ENCODE peak calls at places on chromosome 19, in eight cellular contexts. One of them, this sample, is unnamed.

GRCh38 chr19:50835103-50835784 is 1.9 kb upstream of the KLK15 start:
- DNase-seq in hypothalamus: no peak
- DNase-seq in AG10803: peak; percentile 5
- DNase-seq in stimulated activated CD4-positive, alpha-beta T cell treated with anti-CD3 and anti-CD28 coated beads, Interleukin-2, amount 100 ng/mL, for 48 hours: no peak
- DNase-seq in caudate nucleus: no peak
- DNase-seq in lung: no peak
- DNase-seq in stomach: no peak
- DNase-seq in left ventricle myocardium inferior: no peak
- DNase-seq in this sample: no peak

GRCh38 chr19:55600336-55601028 is 394 bp downstream of the ZNF524 start:
- DNase-seq in caudate nucleus: no peak
- DNase-seq in AG10803: no peak
- DNase-seq in stimulated activated CD4-positive, alpha-beta T cell treated with anti-CD3 and anti-CD28 coated beads, Interleukin-2, amount 100 ng/mL, for 48 hours: peak; percentile 51
- DNase-seq in hypothalamus: no peak
- DNase-seq in lung: peak; percentile 53
- DNase-seq in left ventricle myocardium inferior: peak; percentile 76
- DNase-seq in stomach: no peak
- DNase-seq in this sample: no peak

GRCh38 chr19:6811906-6812305 is 39.4 kb downstream of the VAV1 start:
- DNase-seq in caudate nucleus: no peak
- DNase-seq in stimulated activated CD4-positive, alpha-beta T cell treated with anti-CD3 and anti-CD28 coated beads, Interleukin-2, amount 100 ng/mL, for 48 hours: no peak
- DNase-seq in AG10803: peak; percentile 55
- DNase-seq in left ventricle myocardium inferior: no peak
- DNase-seq in hypothalamus: no peak
- DNase-seq in stomach: no peak
- DNase-seq in lung: no peak
- DNase-seq in this sample: no peak

GRCh38 chr19:42436006-42436405 is 6.7 kb downstream of the CXCL17 start:
- DNase-seq in hypothalamus: no peak
- DNase-seq in AG10803: peak; percentile 74
- DNase-seq in caudate nucleus: no peak
- DNase-seq in lung: peak; percentile 65
- DNase-seq in stimulated activated CD4-positive, alpha-beta T cell treated with anti-CD3 and anti-CD28 coated beads, Interleukin-2, amount 100 ng/mL, for 48 hours: no peak
- DNase-seq in left ventricle myocardium inferior: no peak
- DNase-seq in stomach: no peak
- DNase-seq in this sample: no peak

GRCh38 chr19:56111601-56112312 is 9.3 kb downstream of the ZNF787 start:
- DNase-seq in hypothalamus: no peak
- DNase-seq in lung: peak; percentile 62
- DNase-seq in caudate nucleus: peak; percentile 38
- DNase-seq in stimulated activated CD4-positive, alpha-beta T cell treated with anti-CD3 and anti-CD28 coated beads, Interleukin-2, amount 100 ng/mL, for 48 hours: no peak
- DNase-seq in AG10803: no peak
- DNase-seq in stomach: peak; percentile 72
- DNase-seq in left ventricle myocardium inferior: peak; percentile 53
- DNase-seq in this sample: peak; percentile 88

GRCh38 chr19:33375156-33375744 is 1.7 kb downstream of the CEBPG start:
- DNase-seq in caudate nucleus: no peak
- DNase-seq in left ventricle myocardium inferior: no peak
- DNase-seq in stimulated activated CD4-positive, alpha-beta T cell treated with anti-CD3 and anti-CD28 coated beads, Interleukin-2, amount 100 ng/mL, for 48 hours: no peak
- DNase-seq in hypothalamus: no peak
- DNase-seq in lung: no peak
- DNase-seq in stomach: no peak
- DNase-seq in AG10803: no peak
- DNase-seq in this sample: no peak

GRCh38 chr19:6020166-6020967 is 42.4 kb upstream of the RANBP3 start:
- DNase-seq in lung: no peak
- DNase-seq in stimulated activated CD4-positive, alpha-beta T cell treated with anti-CD3 and anti-CD28 coated beads, Interleukin-2, amount 100 ng/mL, for 48 hours: no peak
- DNase-seq in caudate nucleus: no peak
- DNase-seq in hypothalamus: no peak
- DNase-seq in left ventricle myocardium inferior: no peak
- DNase-seq in stomach: peak; percentile 70
- DNase-seq in AG10803: no peak
- DNase-seq in this sample: no peak

GRCh38 chr19:4537953-4538600 is 1.8 kb downstream of the LRG1 start:
- DNase-seq in lung: no peak
- DNase-seq in stomach: no peak
- DNase-seq in AG10803: no peak
- DNase-seq in caudate nucleus: no peak
- DNase-seq in left ventricle myocardium inferior: no peak
- DNase-seq in hypothalamus: no peak
- DNase-seq in stimulated activated CD4-positive, alpha-beta T cell treated with anti-CD3 and anti-CD28 coated beads, Interleukin-2, amount 100 ng/mL, for 48 hours: no peak
- DNase-seq in this sample: no peak

GRCh38 chr19:1250374-1251232 is 2.2 kb downstream of the MIDN start:
- DNase-seq in caudate nucleus: peak; percentile 26
- DNase-seq in lung: no peak
- DNase-seq in stomach: no peak
- DNase-seq in left ventricle myocardium inferior: peak; percentile 74
- DNase-seq in hypothalamus: peak; percentile 37
- DNase-seq in stimulated activated CD4-positive, alpha-beta T cell treated with anti-CD3 and anti-CD28 coated beads, Interleukin-2, amount 100 ng/mL, for 48 hours: no peak
- DNase-seq in AG10803: peak; percentile 69
- DNase-seq in this sample: no peak

GRCh38 chr19:28881616-28882015 is 331.3 kb downstream of the UQCRFS1 start:
- DNase-seq in AG10803: no peak
- DNase-seq in hypothalamus: no peak
- DNase-seq in left ventricle myocardium inferior: no peak
- DNase-seq in stimulated activated CD4-positive, alpha-beta T cell treated with anti-CD3 and anti-CD28 coated beads, Interleukin-2, amount 100 ng/mL, for 48 hours: no peak
- DNase-seq in caudate nucleus: no peak
- DNase-seq in stomach: no peak
- DNase-seq in lung: no peak
- DNase-seq in this sample: no peak

GRCh38 chr19:19661141-19661674 is 2.3 kb downstream of the ATP13A1 start:
- DNase-seq in lung: no peak
- DNase-seq in stimulated activated CD4-positive, alpha-beta T cell treated with anti-CD3 and anti-CD28 coated beads, Interleukin-2, amount 100 ng/mL, for 48 hours: no peak
- DNase-seq in hypothalamus: no peak
- DNase-seq in AG10803: no peak
- DNase-seq in stomach: no peak
- DNase-seq in left ventricle myocardium inferior: no peak
- DNase-seq in caudate nucleus: no peak
- DNase-seq in this sample: no peak

GRCh38 chr19:54420383-54421168 is 5.3 kb downstream of the TTYH1 start:
- DNase-seq in lung: no peak
- DNase-seq in left ventricle myocardium inferior: peak; percentile 55
- DNase-seq in caudate nucleus: peak; percentile 95
- DNase-seq in AG10803: no peak
- DNase-seq in stomach: no peak
- DNase-seq in hypothalamus: peak; percentile 96
- DNase-seq in stimulated activated CD4-positive, alpha-beta T cell treated with anti-CD3 and anti-CD28 coated beads, Interleukin-2, amount 100 ng/mL, for 48 hours: no peak
- DNase-seq in this sample: no peak

GRCh38 chr19:13748169-13748884 is 16.0 kb upstream of the MRI1 start:
- DNase-seq in lung: no peak
- DNase-seq in caudate nucleus: no peak
- DNase-seq in stimulated activated CD4-positive, alpha-beta T cell treated with anti-CD3 and anti-CD28 coated beads, Interleukin-2, amount 100 ng/mL, for 48 hours: no peak
- DNase-seq in stomach: no peak
- DNase-seq in AG10803: peak; percentile 36
- DNase-seq in hypothalamus: no peak
- DNase-seq in left ventricle myocardium inferior: no peak
- DNase-seq in this sample: no peak

GRCh38 chr19:31166206-31166605 is 183.0 kb downstream of the TSHZ3 start:
- DNase-seq in stomach: no peak
- DNase-seq in caudate nucleus: no peak
- DNase-seq in lung: no peak
- DNase-seq in hypothalamus: no peak
- DNase-seq in AG10803: no peak
- DNase-seq in stimulated activated CD4-positive, alpha-beta T cell treated with anti-CD3 and anti-CD28 coated beads, Interleukin-2, amount 100 ng/mL, for 48 hours: no peak
- DNase-seq in left ventricle myocardium inferior: no peak
- DNase-seq in this sample: no peak

GRCh38 chr19:6678690-6679109 is 8.7 kb upstream of the TNFSF14 start:
- DNase-seq in left ventricle myocardium inferior: no peak
- DNase-seq in AG10803: no peak
- DNase-seq in stomach: no peak
- DNase-seq in caudate nucleus: no peak
- DNase-seq in stimulated activated CD4-positive, alpha-beta T cell treated with anti-CD3 and anti-CD28 coated beads, Interleukin-2, amount 100 ng/mL, for 48 hours: peak; percentile 68
- DNase-seq in hypothalamus: no peak
- DNase-seq in lung: no peak
- DNase-seq in this sample: no peak

GRCh38 chr19:46631481-46631880 is 4.5 kb downstream of the GNG8 start:
- DNase-seq in hypothalamus: no peak
- DNase-seq in caudate nucleus: no peak
- DNase-seq in stimulated activated CD4-positive, alpha-beta T cell treated with anti-CD3 and anti-CD28 coated beads, Interleukin-2, amount 100 ng/mL, for 48 hours: no peak
- DNase-seq in stomach: no peak
- DNase-seq in AG10803: peak; percentile 71
- DNase-seq in lung: no peak
- DNase-seq in left ventricle myocardium inferior: peak; percentile 67
- DNase-seq in this sample: no peak

GRCh38 chr19:28349604-28350003 is 863.3 kb downstream of the UQCRFS1 start:
- DNase-seq in lung: no peak
- DNase-seq in AG10803: no peak
- DNase-seq in left ventricle myocardium inferior: no peak
- DNase-seq in stomach: no peak
- DNase-seq in hypothalamus: no peak
- DNase-seq in stimulated activated CD4-positive, alpha-beta T cell treated with anti-CD3 and anti-CD28 coated beads, Interleukin-2, amount 100 ng/mL, for 48 hours: no peak
- DNase-seq in caudate nucleus: no peak
- DNase-seq in this sample: no peak

GRCh38 chr19:2497186-2497585 is 21.3 kb downstream of the GADD45B start:
- DNase-seq in caudate nucleus: no peak
- DNase-seq in AG10803: no peak
- DNase-seq in hypothalamus: no peak
- DNase-seq in left ventricle myocardium inferior: no peak
- DNase-seq in stomach: no peak
- DNase-seq in stimulated activated CD4-positive, alpha-beta T cell treated with anti-CD3 and anti-CD28 coated beads, Interleukin-2, amount 100 ng/mL, for 48 hours: no peak
- DNase-seq in lung: no peak
- DNase-seq in this sample: no peak

GRCh38 chr19:47506459-47506858 is 8.4 kb downstream of the NAPA start:
- DNase-seq in caudate nucleus: no peak
- DNase-seq in left ventricle myocardium inferior: no peak
- DNase-seq in stomach: no peak
- DNase-seq in hypothalamus: no peak
- DNase-seq in lung: no peak
- DNase-seq in AG10803: no peak
- DNase-seq in stimulated activated CD4-positive, alpha-beta T cell treated with anti-CD3 and anti-CD28 coated beads, Interleukin-2, amount 100 ng/mL, for 48 hours: no peak
- DNase-seq in this sample: no peak

GRCh38 chr19:28847468-28847867 is 365.5 kb downstream of the UQCRFS1 start:
- DNase-seq in stomach: no peak
- DNase-seq in stimulated activated CD4-positive, alpha-beta T cell treated with anti-CD3 and anti-CD28 coated beads, Interleukin-2, amount 100 ng/mL, for 48 hours: no peak
- DNase-seq in caudate nucleus: no peak
- DNase-seq in AG10803: peak; percentile 49
- DNase-seq in hypothalamus: no peak
- DNase-seq in left ventricle myocardium inferior: no peak
- DNase-seq in lung: no peak
- DNase-seq in this sample: no peak

GRCh38 chr19:46471116-46471733 is at the start of gene PNMA8A:
- DNase-seq in caudate nucleus: peak; percentile 59
- DNase-seq in stomach: peak; percentile 44
- DNase-seq in left ventricle myocardium inferior: peak; percentile 74
- DNase-seq in hypothalamus: peak; percentile 91
- DNase-seq in stimulated activated CD4-positive, alpha-beta T cell treated with anti-CD3 and anti-CD28 coated beads, Interleukin-2, amount 100 ng/mL, for 48 hours: no peak
- DNase-seq in lung: peak; percentile 51
- DNase-seq in AG10803: peak; percentile 60
- DNase-seq in this sample: peak; percentile 78

GRCh38 chr19:21210037-21210621 is 68.3 kb downstream of the ZNF431 start:
- DNase-seq in caudate nucleus: no peak
- DNase-seq in left ventricle myocardium inferior: no peak
- DNase-seq in stimulated activated CD4-positive, alpha-beta T cell treated with anti-CD3 and anti-CD28 coated beads, Interleukin-2, amount 100 ng/mL, for 48 hours: no peak
- DNase-seq in stomach: no peak
- DNase-seq in lung: no peak
- DNase-seq in hypothalamus: no peak
- DNase-seq in AG10803: no peak
- DNase-seq in this sample: no peak

GRCh38 chr19:3456925-3457530 is 23.3 kb downstream of the SMIM24 start:
- DNase-seq in caudate nucleus: no peak
- DNase-seq in hypothalamus: no peak
- DNase-seq in stomach: no peak
- DNase-seq in stimulated activated CD4-positive, alpha-beta T cell treated with anti-CD3 and anti-CD28 coated beads, Interleukin-2, amount 100 ng/mL, for 48 hours: no peak
- DNase-seq in lung: no peak
- DNase-seq in AG10803: no peak
- DNase-seq in left ventricle myocardium inferior: no peak
- DNase-seq in this sample: no peak

GRCh38 chr19:30403583-30403982 is 31.4 kb downstream of the ZNF536 start:
- DNase-seq in hypothalamus: no peak
- DNase-seq in AG10803: no peak
- DNase-seq in stomach: no peak
- DNase-seq in left ventricle myocardium inferior: no peak
- DNase-seq in caudate nucleus: no peak
- DNase-seq in stimulated activated CD4-positive, alpha-beta T cell treated with anti-CD3 and anti-CD28 coated beads, Interleukin-2, amount 100 ng/mL, for 48 hours: no peak
- DNase-seq in lung: no peak
- DNase-seq in this sample: no peak

GRCh38 chr19:29662604-29663404 is 2.5 kb upstream of the PLEKHF1 start:
- DNase-seq in left ventricle myocardium inferior: peak; percentile 60
- DNase-seq in hypothalamus: no peak
- DNase-seq in lung: no peak
- DNase-seq in stomach: peak; percentile 74
- DNase-seq in caudate nucleus: no peak
- DNase-seq in stimulated activated CD4-positive, alpha-beta T cell treated with anti-CD3 and anti-CD28 coated beads, Interleukin-2, amount 100 ng/mL, for 48 hours: no peak
- DNase-seq in AG10803: peak; percentile 94
- DNase-seq in this sample: no peak

GRCh38 chr19:32688315-32688714 is 3.3 kb upstream of the NUDT19 start:
- DNase-seq in caudate nucleus: no peak
- DNase-seq in hypothalamus: no peak
- DNase-seq in AG10803: no peak
- DNase-seq in stimulated activated CD4-positive, alpha-beta T cell treated with anti-CD3 and anti-CD28 coated beads, Interleukin-2, amount 100 ng/mL, for 48 hours: no peak
- DNase-seq in left ventricle myocardium inferior: peak; percentile 29
- DNase-seq in lung: no peak
- DNase-seq in stomach: peak; percentile 52
- DNase-seq in this sample: no peak

GRCh38 chr19:2507109-2507508 is 31.2 kb downstream of the GADD45B start:
- DNase-seq in caudate nucleus: no peak
- DNase-seq in stimulated activated CD4-positive, alpha-beta T cell treated with anti-CD3 and anti-CD28 coated beads, Interleukin-2, amount 100 ng/mL, for 48 hours: no peak
- DNase-seq in hypothalamus: no peak
- DNase-seq in stomach: peak; percentile 65
- DNase-seq in left ventricle myocardium inferior: no peak
- DNase-seq in lung: peak; percentile 36
- DNase-seq in AG10803: peak; percentile 58
- DNase-seq in this sample: no peak

GRCh38 chr19:2623743-2624142 is 78.8 kb downstream of the GNG7 start:
- DNase-seq in hypothalamus: no peak
- DNase-seq in caudate nucleus: no peak
- DNase-seq in lung: no peak
- DNase-seq in stomach: no peak
- DNase-seq in stimulated activated CD4-positive, alpha-beta T cell treated with anti-CD3 and anti-CD28 coated beads, Interleukin-2, amount 100 ng/mL, for 48 hours: no peak
- DNase-seq in left ventricle myocardium inferior: no peak
- DNase-seq in AG10803: no peak
- DNase-seq in this sample: no peak

GRCh38 chr19:53545271-53546065 is 7.5 kb downstream of the ZNF331 start:
- DNase-seq in left ventricle myocardium inferior: no peak
- DNase-seq in caudate nucleus: no peak
- DNase-seq in stomach: no peak
- DNase-seq in stimulated activated CD4-positive, alpha-beta T cell treated with anti-CD3 and anti-CD28 coated beads, Interleukin-2, amount 100 ng/mL, for 48 hours: no peak
- DNase-seq in hypothalamus: no peak
- DNase-seq in lung: peak; percentile 30
- DNase-seq in AG10803: peak; percentile 90
- DNase-seq in this sample: no peak

GRCh38 chr19:12786149-12786870 is 5.0 kb upstream of the JUNB start:
- DNase-seq in caudate nucleus: peak; percentile 20
- DNase-seq in left ventricle myocardium inferior: peak; percentile 63
- DNase-seq in stimulated activated CD4-positive, alpha-beta T cell treated with anti-CD3 and anti-CD28 coated beads, Interleukin-2, amount 100 ng/mL, for 48 hours: no peak
- DNase-seq in stomach: peak; percentile 95
- DNase-seq in lung: peak; percentile 84
- DNase-seq in hypothalamus: no peak
- DNase-seq in AG10803: no peak
- DNase-seq in this sample: peak; percentile 85

GRCh38 chr19:12899891-12900518 is 9.0 kb downstream of the GCDH start:
- DNase-seq in lung: no peak
- DNase-seq in AG10803: no peak
- DNase-seq in caudate nucleus: no peak
- DNase-seq in stimulated activated CD4-positive, alpha-beta T cell treated with anti-CD3 and anti-CD28 coated beads, Interleukin-2, amount 100 ng/mL, for 48 hours: no peak
- DNase-seq in stomach: no peak
- DNase-seq in left ventricle myocardium inferior: no peak
- DNase-seq in hypothalamus: no peak
- DNase-seq in this sample: no peak

GRCh38 chr19:55461974-55462628 is 659 bp upstream of the ISOC2 start:
- DNase-seq in AG10803: no peak
- DNase-seq in left ventricle myocardium inferior: no peak
- DNase-seq in stimulated activated CD4-positive, alpha-beta T cell treated with anti-CD3 and anti-CD28 coated beads, Interleukin-2, amount 100 ng/mL, for 48 hours: no peak
- DNase-seq in hypothalamus: no peak
- DNase-seq in lung: no peak
- DNase-seq in stomach: no peak
- DNase-seq in caudate nucleus: no peak
- DNase-seq in this sample: no peak

GRCh38 chr19:2549701-2550191 is 73.8 kb downstream of the GADD45B start:
- DNase-seq in stimulated activated CD4-positive, alpha-beta T cell treated with anti-CD3 and anti-CD28 coated beads, Interleukin-2, amount 100 ng/mL, for 48 hours: no peak
- DNase-seq in stomach: peak; percentile 43
- DNase-seq in lung: peak; percentile 71
- DNase-seq in left ventricle myocardium inferior: peak; percentile 80
- DNase-seq in caudate nucleus: peak; percentile 79
- DNase-seq in AG10803: peak; percentile 99
- DNase-seq in hypothalamus: peak; percentile 39
- DNase-seq in this sample: no peak

GRCh38 chr19:53660584-53660983 is 28.8 kb downstream of the DPRX start:
- DNase-seq in left ventricle myocardium inferior: no peak
- DNase-seq in hypothalamus: no peak
- DNase-seq in stimulated activated CD4-positive, alpha-beta T cell treated with anti-CD3 and anti-CD28 coated beads, Interleukin-2, amount 100 ng/mL, for 48 hours: no peak
- DNase-seq in AG10803: no peak
- DNase-seq in lung: no peak
- DNase-seq in caudate nucleus: no peak
- DNase-seq in stomach: no peak
- DNase-seq in this sample: no peak